ENCODE peak calls at places on chromosomes 13 and 19, in six cellular contexts. I, U, C, Q, T and P are unnamed samples.

GRCh38 chr19:13058951-13059660 is 43.6 kb downstream of the LYL1 start:
- DNase-seq in T (no peak), I (no peak), Q (no peak), U (no peak), C (no peak), P (no peak)

GRCh38 chr19:39212377-39212742 is 8.3 kb upstream of the SYCN start:
- DNase-seq in I (peak), C (no peak), U (peak), T (no peak), Q (no peak), P (no peak)

GRCh38 chr13:34164585-34164984 is 346.6 kb downstream of the RFC3 start:
- DNase-seq in Q (no peak), C (no peak), I (no peak), U (no peak), T (no peak), P (no peak)

GRCh38 chr19:46731584-46731983 is 14.3 kb upstream of the FKRP start:
- DNase-seq in I (no peak), Q (no peak), U (no peak), T (no peak), C (no peak), P (no peak)

GRCh38 chr19:29546583-29547190 is 20.9 kb downstream of the VSTM2B start:
- DNase-seq in C (no peak), U (no peak), T (no peak), Q (no peak), I (peak), P (no peak)

GRCh38 chr13:77002590-77003190 is 10.8 kb downstream of the CLN5 start:
- DNase-seq in C (no peak), I (no peak), U (no peak), T (no peak), Q (no peak), P (no peak)

GRCh38 chr19:1768248-1768647 is 14.9 kb downstream of the ONECUT3 start:
- DNase-seq in U (no peak), Q (no peak), C (no peak), I (no peak), T (no peak), P (no peak)

GRCh38 chr19:29277107-29277506 is 64.2 kb upstream of the UQCRFS1 start:
- DNase-seq in T (no peak), C (no peak), I (no peak), U (no peak), Q (no peak), P (no peak)

GRCh38 chr13:35630551-35631275 is 154.2 kb upstream of the MAB21L1 start:
- DNase-seq in Q (peak), C (no peak), I (no peak), U (no peak), T (no peak), P (peak)

GRCh38 chr13:87919956-87920355 is 248.8 kb downstream of the SLITRK5 start:
- DNase-seq in I (no peak), Q (no peak), C (no peak), U (no peak), T (no peak), P (no peak)

GRCh38 chr19:18063463-18063862 is 23.3 kb downstream of the IL12RB1 start:
- DNase-seq in U (no peak), C (no peak), Q (no peak), I (no peak), T (no peak), P (no peak)

GRCh38 chr19:57406516-57407123 is 4.3 kb upstream of the ZNF17 start:
- DNase-seq in Q (peak), U (peak), T (no peak), C (no peak), I (peak), P (peak)

GRCh38 chr13:106466691-106467405 is 68.6 kb downstream of the EFNB2 start:
- DNase-seq in I (no peak), Q (no peak), C (no peak), U (no peak), T (no peak), P (no peak)

GRCh38 chr13:60134376-60134775 is 29.4 kb downstream of the DIAPH3 start:
- DNase-seq in U (no peak), C (no peak), I (no peak), Q (no peak), T (no peak), P (no peak)

GRCh38 chr13:100128373-100128772 is 39.5 kb downstream of the PCCA start:
- DNase-seq in Q (no peak), T (no peak), I (no peak), U (no peak), C (no peak), P (peak)

GRCh38 chr13:42041684-42042035 is 6.8 kb upstream of the DGKH start:
- DNase-seq in I (peak), C (peak), Q (peak), U (peak), T (peak), P (peak)

GRCh38 chr19:49069026-49069425 is 3.5 kb downstream of the KCNA7 start:
- DNase-seq in U (no peak), I (no peak), Q (no peak), T (no peak), C (no peak), P (no peak)

GRCh38 chr19:38736036-38736412 is 8.2 kb downstream of the CAPN12 start:
- DNase-seq in U (peak), C (peak), Q (peak), I (peak), T (peak), P (peak)

GRCh38 chr13:76852991-76853390 is 33.2 kb downstream of the KCTD12 start:
- DNase-seq in U (no peak), Q (no peak), C (peak), I (no peak), T (no peak), P (peak)

GRCh38 chr19:17677002-17677401 is 11.2 kb downstream of the UNC13A start:
- DNase-seq in C (no peak), Q (no peak), U (no peak), I (no peak), T (no peak), P (no peak)

GRCh38 chr13:112985803-112986408 is 16.9 kb downstream of the MCF2L start:
- DNase-seq in I (no peak), T (no peak), U (no peak), Q (no peak), C (no peak), P (no peak)

GRCh38 chr19:16613841-16614240 is 14.2 kb downstream of the MED26 start:
- DNase-seq in C (no peak), I (no peak), U (no peak), Q (no peak), T (no peak), P (no peak)

GRCh38 chr19:42042455-42043170 is 27.4 kb downstream of the GRIK5 start:
- DNase-seq in I (no peak), Q (no peak), U (no peak), C (no peak), T (no peak), P (no peak)

GRCh38 chr19:518292-519231 is 11.3 kb downstream of the TPGS1 start:
- DNase-seq in I (peak), C (peak), Q (no peak), T (peak), U (no peak), P (no peak)
- TF ChIP-seq CTCF in I (no peak), C (peak), Q (no peak), T (no peak), U (no peak), P (no peak)

GRCh38 chr19:5150902-5151741 is 182.2 kb downstream of the KDM4B start:
- DNase-seq in I (no peak), T (no peak), C (no peak), Q (no peak), U (no peak), P (no peak)

GRCh38 chr19:5150331-5150901 is 181.5 kb downstream of the KDM4B start:
- DNase-seq in C (no peak), T (no peak), U (no peak), Q (no peak), I (peak), P (no peak)

GRCh38 chr19:5153601-5154128 is 184.8 kb downstream of the KDM4B start:
- DNase-seq in T (no peak), C (peak), I (no peak), Q (no peak), U (no peak), P (peak)

GRCh38 chr19:5152767-5153532 is 184.0 kb downstream of the KDM4B start:
- DNase-seq in C (peak), Q (no peak), I (no peak), T (no peak), U (no peak), P (no peak)

DNA sequence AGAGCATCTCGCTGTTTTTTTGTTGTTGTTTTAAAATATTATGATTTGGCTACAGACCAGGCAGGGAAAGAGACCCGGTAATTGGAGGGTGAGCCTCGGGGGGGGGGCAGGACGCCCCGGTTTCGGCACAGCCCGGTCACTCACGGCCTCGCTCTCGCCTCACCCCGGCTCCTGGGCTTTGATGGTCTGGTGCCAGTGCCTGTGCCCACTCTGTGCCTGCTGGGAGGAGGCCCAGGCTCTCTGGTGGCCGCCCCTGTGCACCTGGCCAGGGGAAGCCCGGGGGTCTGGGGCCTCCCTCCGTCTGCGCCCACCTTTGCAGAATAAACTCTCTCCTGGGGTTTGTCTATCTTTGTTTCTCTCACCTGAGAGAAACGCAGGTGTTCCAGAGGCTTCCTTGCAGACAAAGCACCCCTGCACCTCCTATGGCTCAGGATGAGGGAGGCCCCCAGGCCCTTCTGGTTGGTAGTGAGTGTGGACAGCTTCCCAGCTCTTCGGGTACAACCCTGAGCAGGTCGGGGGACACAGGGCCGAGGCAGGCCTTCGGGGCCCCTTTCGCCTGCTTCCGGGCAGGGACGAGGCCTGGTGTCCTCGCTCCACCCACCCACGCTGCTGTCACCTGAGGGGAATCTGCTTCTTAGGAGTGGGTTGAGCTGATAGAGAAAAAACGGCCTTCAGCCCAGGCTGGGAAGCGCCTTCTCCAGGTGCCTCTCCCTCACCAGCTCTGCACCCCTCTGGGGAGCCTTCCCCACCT is 183.3 kb downstream of the KDM4B start:
- DNase-seq in T (no peak), C (no peak), Q (no peak), I (no peak), U (no peak), P (no peak)
- TF ChIP-seq POLR2A in T (no peak), C (no peak), Q (no peak), I (no peak), U (no peak), P (no peak)

DNA sequence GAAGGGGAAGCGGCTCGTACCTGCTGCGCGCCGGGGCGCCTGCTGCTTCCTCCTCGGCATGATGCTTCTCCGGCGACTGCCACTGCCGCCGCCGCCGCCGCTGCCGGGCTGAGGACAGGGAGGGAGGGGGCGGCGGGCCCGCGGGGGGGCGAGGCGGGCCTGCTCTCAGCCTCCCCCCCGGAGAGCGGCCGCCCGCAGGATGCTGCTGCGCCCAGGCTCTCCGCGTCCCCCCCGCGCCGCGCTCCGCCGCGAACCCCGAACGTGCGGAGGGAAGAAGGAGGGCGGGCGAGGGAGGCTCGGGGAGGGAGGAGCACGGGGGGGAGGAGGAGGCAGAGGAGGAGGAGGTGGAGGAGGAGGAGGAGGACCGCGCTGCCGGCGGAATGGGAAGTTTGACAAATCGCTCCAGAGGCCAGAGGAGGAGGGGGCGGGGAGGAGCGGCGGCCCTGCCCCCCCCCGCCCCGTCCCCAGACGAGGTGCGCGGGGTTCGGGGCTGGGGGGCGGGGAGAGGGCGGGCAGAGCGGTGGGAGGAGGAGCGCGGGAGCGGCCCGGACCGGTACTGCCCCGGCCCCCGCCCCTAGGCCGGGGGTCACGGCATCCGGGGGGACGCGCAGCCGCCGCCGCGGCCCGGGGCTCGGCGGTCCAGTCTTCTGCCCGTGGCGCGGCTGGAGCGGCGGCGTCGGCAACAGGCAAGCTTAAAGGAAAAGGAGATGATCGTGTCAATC is at the start of gene TSHZ3:
- DNase-seq in T (peak), C (peak), I (peak), U (peak), Q (peak), P (peak)
- TF ChIP-seq CTCF in T (no peak), C (no peak), I (no peak), U (no peak), Q (no peak), P (no peak)

DNA sequence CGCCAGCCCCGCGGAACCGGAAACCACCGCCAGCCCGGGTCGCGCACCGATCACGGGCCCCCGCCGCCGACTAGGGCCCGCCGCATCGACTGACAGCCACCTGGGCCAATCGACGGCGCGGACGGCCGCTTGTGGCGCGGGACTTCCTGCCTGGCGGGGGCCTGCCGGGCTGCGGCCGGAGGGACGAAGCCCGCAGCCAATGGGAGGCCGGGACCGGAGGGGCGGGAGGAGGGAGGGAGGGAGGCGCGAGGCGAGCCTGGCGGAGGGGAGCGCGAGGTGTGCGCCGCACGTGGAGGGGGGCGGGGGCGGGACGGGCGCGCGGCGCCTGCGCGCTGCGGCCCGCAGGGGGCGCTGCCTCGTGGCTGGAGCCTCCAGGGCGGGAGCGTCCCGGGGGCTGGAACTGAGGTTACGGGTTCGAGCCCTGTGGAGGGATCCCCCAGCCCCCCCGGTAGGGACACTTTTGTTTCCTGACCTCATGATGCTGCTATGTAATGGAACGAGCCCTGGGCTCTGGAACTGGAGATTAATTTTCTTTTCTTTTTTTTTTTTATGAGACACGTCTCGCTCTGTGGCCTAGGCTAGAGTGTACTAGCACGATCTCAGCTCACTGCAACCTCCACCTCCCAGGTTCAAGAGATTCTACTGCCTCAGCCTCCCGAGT is at the start of gene MLLT1:
- DNase-seq in I (peak), C (peak), U (peak), T (peak), Q (peak), P (peak)
- TF ChIP-seq POLR2A in I (no peak), C (peak), U (no peak), T (peak), Q (peak), P (no peak)